ENCODE peak calls at places on chromosomes 11 and 22, in six cellular contexts. R is head of caudate nucleus; A is HEK293T; N is upper lobe of left lung; C is colonic mucosa; O is stimulated activated CD8-positive, alpha-beta memory T cell treated with anti-CD3 and anti-CD28 coated beads, Interleukin-12 subunit alpha, Interleukin-12 subunit beta, amount 100 ng/mL, for 4 hours. K is an unnamed sample.

GRCh38 chr11:1152316-1153104 is 5.2 kb upstream of the MUC5AC start:
- DNase-seq in R (no peak), A (no peak), N (peak; percentile 65), C (no peak), O (no peak), K (no peak)

GRCh38 chr11:102560555-102561011 is 30.0 kb upstream of the MMP7 start:
- DNase-seq in R (no peak), A (no peak), N (no peak), C (no peak), O (no peak), K (no peak)

GRCh38 chr11:123212406-123212805 is 17.4 kb upstream of the CLMP start:
- DNase-seq in R (no peak), A (no peak), N (no peak), C (no peak), O (no peak), K (no peak)

GRCh38 chr22:39296981-39297489 is 22.4 kb downstream of the RPL3 start:
- DNase-seq in R (no peak), A (no peak), N (peak; percentile 82), C (no peak), O (no peak), K (no peak)

GRCh38 chr11:58963551-58964075 is 24.3 kb downstream of the GLYATL1 start:
- DNase-seq in R (no peak), A (no peak), N (peak; percentile 9), C (no peak), O (no peak), K (no peak)

GRCh38 chr22:38233427-38233826 is 31.6 kb downstream of the MAFF start:
- DNase-seq in R (no peak), A (no peak), N (no peak), C (no peak), O (no peak), K (no peak)

GRCh38 chr11:1854949-1855885 is 2.3 kb downstream of the LSP1 start:
- DNase-seq in R (no peak), A (no peak), N (peak; percentile 69), C (no peak), O (no peak), K (no peak)

GRCh38 chr11:65429724-65430405 is 7.3 kb downstream of the NEAT1 start:
- DNase-seq in R (no peak), A (no peak), N (peak; percentile 89), C (peak; percentile 77), O (no peak), K (peak; percentile 39)

GRCh38 chr11:14793546-14793945 is 98.5 kb downstream of the CYP2R1 start:
- DNase-seq in R (no peak), A (peak; percentile 10), N (no peak), C (no peak), O (no peak), K (no peak)

K was measured in nucleus accumbens.